ENCODE peak calls at places on chromosomes 12 and 14, in five cellular contexts. Q is K562, T is SK-N-SH, U is H1, R is HCT116. C is an unnamed sample.

GRCh38 chr12:13539051-13539450 is 342.5 kb downstream of the EMP1 start:
- DNase-seq in U (no peak), R (no peak), T (no peak), Q (no peak), C (no peak)

GRCh38 chr14:56131865-56132830 is 13.9 kb downstream of the PELI2 start:
- DNase-seq in T (no peak), Q (no peak), U (no peak), R (no peak), C (no peak)

GRCh38 chr14:100698719-100699448 is 27.8 kb upstream of the DLK1 start:
- DNase-seq in T (no peak), R (no peak), U (no peak), Q (peak; percentile 35), C (no peak)

GRCh38 chr14:89251066-89251465 is 166.0 kb downstream of the FOXN3 start:
- DNase-seq in T (no peak), U (no peak), R (no peak), Q (no peak), C (peak; percentile 10)

GRCh38 chr12:15883536-15883935 is 1.3 kb downstream of the STRAP start:
- DNase-seq in T (no peak), Q (no peak), R (no peak), U (no peak), C (no peak)

GRCh38 chr12:126772171-126772864 is 1494.7 kb upstream of the TMEM132C start:
- DNase-seq in R (peak; percentile 93), T (no peak), U (no peak), Q (peak; percentile 33), C (no peak)

GRCh38 chr12:99911076-99911475 is 73.7 kb downstream of the ANKS1B start:
- DNase-seq in Q (no peak), U (no peak), T (no peak), R (no peak), C (peak; percentile 40)

GRCh38 chr12:66169221-66170170 is at the start of gene TMBIM4:
- DNase-seq in T (peak; percentile 94), Q (peak; percentile 88), R (peak; percentile 91), U (peak; percentile 72), C (peak; percentile 95)

GRCh38 chr12:95218164-95218851 is 701 bp downstream of the VEZT start:
- DNase-seq in U (no peak), Q (no peak), R (no peak), T (no peak), C (no peak)

GRCh38 chr12:69633061-69633460 is 22.4 kb upstream of the LRRC10 start:
- DNase-seq in Q (peak; percentile 36), T (no peak), U (no peak), R (no peak), C (no peak)

GRCh38 chr12:54879579-54879978 is 25.3 kb downstream of the MUCL1 start:
- DNase-seq in T (no peak), R (no peak), U (no peak), Q (no peak), C (no peak)

GRCh38 chr12:32522322-32523221 is 123.2 kb downstream of the FGD4 start:
- DNase-seq in T (no peak), R (no peak), U (no peak), Q (no peak), C (no peak)

GRCh38 chr14:65478596-65478995 is 66.1 kb downstream of the FUT8 start:
- DNase-seq in R (peak; percentile 38), U (no peak), T (no peak), Q (no peak), C (no peak)

GRCh38 chr14:32473476-32473875 is 144.4 kb downstream of the AKAP6 start:
- DNase-seq in Q (no peak), U (no peak), R (no peak), T (no peak), C (peak; percentile 89)

GRCh38 chr14:30267141-30267540 is 291.8 kb upstream of the G2E3 start:
- DNase-seq in U (no peak), Q (no peak), R (no peak), T (no peak), C (no peak)

GRCh38 chr12:30692470-30692869 is 3.2 kb downstream of the IPO8 start:
- DNase-seq in R (no peak), T (no peak), U (no peak), Q (no peak), C (no peak)

GRCh38 chr14:79608426-79608825 is 602.9 kb downstream of the DIO2 start:
- DNase-seq in T (no peak), U (no peak), R (no peak), Q (no peak), C (no peak)

GRCh38 chr14:89564291-89564957 is 147.4 kb upstream of the FOXN3 start:
- DNase-seq in Q (no peak), R (no peak), T (no peak), U (no peak), C (no peak)

GRCh38 chr14:97415907-97416306 is 618.7 kb downstream of the VRK1 start:
- DNase-seq in T (no peak), R (no peak), U (no peak), Q (no peak), C (peak; percentile 15)

GRCh38 chr14:65827520-65827919 is 415.0 kb downstream of the FUT8 start:
- DNase-seq in T (no peak), R (no peak), U (no peak), Q (no peak), C (no peak)

GRCh38 chr12:126926023-126926600 is 1340.9 kb upstream of the TMEM132C start:
- DNase-seq in Q (no peak), R (no peak), U (no peak), T (no peak), C (no peak)

GRCh38 chr14:68938515-68939423 is 40.3 kb downstream of the ACTN1 start:
- DNase-seq in Q (no peak), T (peak; percentile 67), R (no peak), U (no peak), C (peak; percentile 65)

GRCh38 chr14:74511966-74512365 is 18.4 kb downstream of the ISCA2 start:
- DNase-seq in U (no peak), T (no peak), R (no peak), Q (no peak), C (no peak)

GRCh38 chr14:75702606-75703261 is 41.7 kb downstream of the TTLL5 start:
- DNase-seq in Q (no peak), U (no peak), R (no peak), T (no peak), C (no peak)

GRCh38 chr14:66572836-66573235 is 64.9 kb downstream of the GPHN start:
- DNase-seq in U (no peak), Q (no peak), T (no peak), R (no peak), C (no peak)

GRCh38 chr12:48973992-48974673 is 2.6 kb upstream of the WNT10B start:
- DNase-seq in Q (peak; percentile 72), U (no peak), R (no peak), T (peak; percentile 81), C (no peak)

GRCh38 chr12:108886873-108887629 is 7.2 kb downstream of the DAO start:
- DNase-seq in Q (no peak), T (no peak), U (no peak), R (no peak), C (no peak)

GRCh38 chr12:108879615-108880254 is at the start of gene DAO:
- DNase-seq in T (no peak), R (no peak), U (no peak), Q (no peak), C (no peak)

GRCh38 chr12:108881953-108882352 is 2.1 kb downstream of the DAO start:
- DNase-seq in U (no peak), Q (no peak), R (no peak), T (no peak), C (no peak)

GRCh38 chr12:108888031-108888430 is 8.1 kb downstream of the DAO start:
- DNase-seq in T (no peak), Q (no peak), R (no peak), U (no peak), C (no peak)

DNA sequence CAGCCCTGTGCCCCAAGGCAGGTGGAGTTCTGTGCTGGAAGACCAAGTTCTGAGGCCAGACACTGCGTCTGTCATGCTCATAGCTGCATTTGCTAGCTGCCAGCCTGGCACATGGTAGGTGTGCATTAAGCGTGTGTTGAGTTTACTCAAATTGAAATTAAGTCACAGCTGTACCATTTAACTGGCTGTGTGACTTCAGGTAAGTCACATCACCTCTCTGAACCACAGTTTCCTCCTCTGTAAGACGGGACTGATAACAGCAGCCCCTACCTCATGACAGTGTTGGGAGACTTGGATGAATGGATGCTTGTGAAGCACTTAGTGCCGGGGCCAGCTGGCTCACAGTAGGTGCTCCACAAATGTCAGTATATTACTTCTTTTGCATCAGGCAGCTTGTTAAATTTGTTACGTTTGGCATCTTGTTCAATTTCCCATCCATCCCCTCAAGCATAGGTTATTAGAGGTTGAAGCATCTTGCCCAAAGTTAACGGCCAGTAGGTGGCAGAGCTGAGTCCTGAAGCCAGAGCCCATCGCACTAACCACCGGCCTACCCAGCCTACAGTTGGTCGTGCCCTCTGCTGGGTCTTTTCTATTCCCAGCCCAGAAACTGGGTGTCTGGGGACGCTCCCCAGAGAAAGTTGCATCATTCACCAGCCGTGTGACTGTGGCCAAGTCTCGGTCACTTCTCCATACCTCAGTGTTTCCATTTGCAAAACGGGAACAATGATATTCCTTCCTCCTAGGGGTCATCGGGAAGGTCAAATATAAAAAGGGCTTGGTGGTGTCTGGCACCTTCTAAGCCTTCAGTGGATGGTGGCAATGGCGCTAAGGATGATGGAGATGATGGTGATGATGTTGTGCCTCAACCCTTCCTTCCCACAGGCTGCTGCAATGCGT is 4.5 kb downstream of the DAO start:
- DNase-seq in Q (peak; percentile 72), T (peak; percentile 58), U (peak; percentile 15), R (peak; percentile 39), C (peak; percentile 42)
- TF ChIP-seq JUND in Q (no peak), T (no peak), U (no peak), R (no peak), C (no peak)

GRCh38 chr14:83568141-83568540 is 1961.8 kb upstream of the FLRT2 start:
- DNase-seq in Q (no peak), R (no peak), U (no peak), T (no peak), C (no peak)
- TF ChIP-seq JUND in Q (no peak), R (no peak), U (no peak), T (no peak), C (no peak)

DNA sequence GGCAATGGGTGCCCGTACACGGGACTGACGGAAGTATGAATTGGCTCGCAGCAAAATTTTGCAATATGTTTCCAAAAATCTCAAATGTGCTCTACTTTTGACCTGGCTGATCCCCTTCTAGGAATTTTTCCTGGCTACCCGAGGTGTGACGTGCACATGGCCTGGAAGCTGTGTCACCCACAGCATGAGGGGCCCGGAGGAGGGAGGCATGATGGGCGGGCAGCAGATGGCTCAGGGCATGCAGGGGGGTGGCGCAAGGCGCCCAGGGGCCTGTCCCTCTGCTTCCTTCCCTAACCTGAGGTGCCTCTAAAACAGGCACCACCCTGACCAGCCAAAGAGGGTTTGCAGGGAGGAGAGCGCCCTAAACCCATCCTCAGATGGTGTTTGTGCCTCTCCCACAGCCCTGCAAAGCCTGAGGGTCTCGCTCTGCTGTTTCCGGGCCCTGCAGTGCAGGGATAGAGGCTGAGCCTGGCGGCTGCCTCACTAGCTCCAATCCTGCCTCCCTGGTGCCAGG is 6.7 kb downstream of the GPR132 start:
- DNase-seq in T (no peak), R (no peak), U (no peak), Q (no peak), C (no peak)
- TF ChIP-seq JUND in T (no peak), R (no peak), U (no peak), Q (no peak), C (no peak)

GRCh38 chr12:38915783-38916182 is 10.4 kb upstream of the CPNE8 start:
- DNase-seq in R (no peak), Q (no peak), T (peak; percentile 61), U (no peak), C (no peak)

GRCh38 chr12:38919191-38919590 is 13.8 kb upstream of the CPNE8 start:
- DNase-seq in U (no peak), T (no peak), Q (no peak), R (no peak), C (no peak)

GRCh38 chr12:38926501-38926900 is 21.1 kb upstream of the CPNE8 start:
- DNase-seq in Q (no peak), R (no peak), U (no peak), T (no peak), C (no peak)

GRCh38 chr12:38921025-38921677 is 15.8 kb upstream of the CPNE8 start:
- DNase-seq in Q (peak; percentile 18), U (no peak), R (peak; percentile 69), T (peak; percentile 25), C (peak; percentile 33)
- TF ChIP-seq JUND in Q (no peak), U (no peak), R (no peak), T (no peak), C (no peak)

C was measured in T47D.